ENCODE peak calls at places on chromosomes 11 and 22, in ten cellular contexts. L is psoas muscle; G is NT2/D1; V is colonic mucosa; T is CD8-positive, alpha-beta memory T cell; Q is mammary epithelial cell; U is IMR-90; K is SJSA1; I is tibial nerve; J is hepatocyte. B is an unnamed sample. For H3K4me1, the result is how much of the 10 kb centered on the place peaks cover.

GRCh38 chr11:96178014-96178745 is 164.8 kb downstream of the MAML2 start:
- DNase-seq in Q (no peak), G (no peak), J (no peak), U (no peak), V (no peak), K (no peak), T (no peak), I (no peak), L (no peak), B (no peak)

GRCh38 chr11:43933608-43934358 is 8.7 kb upstream of the C11orf96 start:
- DNase-seq in Q (no peak), V (no peak), I (no peak), J (no peak), L (peak), G (no peak), T (no peak), K (peak), U (peak), B (no peak)

GRCh38 chr22:35126993-35127392 is 61.0 kb downstream of the ISX start:
- DNase-seq in K (no peak), J (no peak), Q (no peak), T (no peak), I (no peak), L (no peak), V (no peak), U (no peak), G (no peak), B (peak)

GRCh38 chr11:111540114-111540920 is at the start of gene LAYN:
- DNase-seq in I (no peak), U (peak), Q (no peak), T (peak), G (no peak), J (peak), V (peak), L (peak), K (peak), B (no peak)

GRCh38 chr11:86116386-86116726 is 47.5 kb upstream of the PICALM start:
- DNase-seq in J (no peak), T (no peak), G (no peak), U (peak), Q (peak), V (no peak), K (peak), L (no peak), I (no peak), B (peak)

GRCh38 chr11:2094354-2095197 is 44.6 kb downstream of the IGF2 start:
- DNase-seq in I (no peak), Q (no peak), J (no peak), V (no peak), K (no peak), T (no peak), L (no peak), G (no peak), U (no peak), B (no peak)

GRCh38 chr11:46612326-46612725 is 4.7 kb downstream of the HARBI1 start:
- DNase-seq in U (no peak), Q (no peak), T (no peak), I (no peak), L (no peak), V (no peak), J (no peak), K (no peak), G (no peak), B (no peak)

GRCh38 chr22:38030311-38031133 is 26.7 kb upstream of the PICK1 start:
- DNase-seq in Q (no peak), L (no peak), K (no peak), J (peak), U (peak), G (no peak), V (peak), T (no peak), I (no peak), B (no peak)

GRCh38 chr22:44793106-44793505 is 40.7 kb downstream of the ARHGAP8 start:
- DNase-seq in G (no peak), Q (no peak), V (no peak), K (no peak), T (no peak), L (no peak), U (no peak), J (no peak), I (no peak), B (no peak)

GRCh38 chr11:66464916-66465315 is 1.8 kb upstream of the PELI3 start:
- DNase-seq in V (no peak), T (no peak), U (no peak), I (no peak), G (no peak), K (no peak), Q (no peak), L (no peak), J (no peak), B (no peak)
- H3K4me1 ChIP-seq in V (under half), T (under half), U (under half), I (under half), G (under half), K (under half), Q (under half), L (under half), J (under half), B (under half)

GRCh38 chr11:7251487-7251835 is 243 bp upstream of the SYT9 start:
- DNase-seq in I (no peak), G (no peak), V (no peak), K (peak), L (peak), U (no peak), T (no peak), Q (no peak), J (no peak), B (no peak)
- H3K4me3 ChIP-seq in I (peak), G (peak), V (peak), K (peak), L (peak), U (peak), T (no peak), Q (peak), J (peak), B (peak)

GRCh38 chr11:35349897-35350296 is 69.5 kb downstream of the SLC1A2 start:
- DNase-seq in V (no peak), G (no peak), U (no peak), I (no peak), J (no peak), Q (no peak), T (no peak), L (no peak), K (no peak), B (no peak)

GRCh38 chr11:35347173-35347878 is 72.0 kb downstream of the SLC1A2 start:
- DNase-seq in T (no peak), K (no peak), G (no peak), V (no peak), L (no peak), J (no peak), U (no peak), I (no peak), Q (no peak), B (no peak)

GRCh38 chr11:35346472-35347136 is 72.8 kb downstream of the SLC1A2 start:
- DNase-seq in J (no peak), L (no peak), V (no peak), K (no peak), I (no peak), T (no peak), G (no peak), Q (no peak), U (no peak), B (no peak)

GRCh38 chr11:35348898-35349687 is 70.3 kb downstream of the SLC1A2 start:
- DNase-seq in V (no peak), K (no peak), L (no peak), Q (no peak), G (no peak), J (no peak), I (no peak), T (no peak), U (no peak), B (no peak)

GRCh38 chr11:35347921-35348331 is 71.4 kb downstream of the SLC1A2 start:
- DNase-seq in U (peak), L (peak), V (no peak), K (peak), J (peak), T (no peak), G (no peak), Q (peak), I (peak), B (no peak)
- H3K4me1 ChIP-seq in U (under half), L (under half), V (under half), K (under half), J (under half), T (under half), G (under half), Q (under half), I (under half), B (under half)

DNA sequence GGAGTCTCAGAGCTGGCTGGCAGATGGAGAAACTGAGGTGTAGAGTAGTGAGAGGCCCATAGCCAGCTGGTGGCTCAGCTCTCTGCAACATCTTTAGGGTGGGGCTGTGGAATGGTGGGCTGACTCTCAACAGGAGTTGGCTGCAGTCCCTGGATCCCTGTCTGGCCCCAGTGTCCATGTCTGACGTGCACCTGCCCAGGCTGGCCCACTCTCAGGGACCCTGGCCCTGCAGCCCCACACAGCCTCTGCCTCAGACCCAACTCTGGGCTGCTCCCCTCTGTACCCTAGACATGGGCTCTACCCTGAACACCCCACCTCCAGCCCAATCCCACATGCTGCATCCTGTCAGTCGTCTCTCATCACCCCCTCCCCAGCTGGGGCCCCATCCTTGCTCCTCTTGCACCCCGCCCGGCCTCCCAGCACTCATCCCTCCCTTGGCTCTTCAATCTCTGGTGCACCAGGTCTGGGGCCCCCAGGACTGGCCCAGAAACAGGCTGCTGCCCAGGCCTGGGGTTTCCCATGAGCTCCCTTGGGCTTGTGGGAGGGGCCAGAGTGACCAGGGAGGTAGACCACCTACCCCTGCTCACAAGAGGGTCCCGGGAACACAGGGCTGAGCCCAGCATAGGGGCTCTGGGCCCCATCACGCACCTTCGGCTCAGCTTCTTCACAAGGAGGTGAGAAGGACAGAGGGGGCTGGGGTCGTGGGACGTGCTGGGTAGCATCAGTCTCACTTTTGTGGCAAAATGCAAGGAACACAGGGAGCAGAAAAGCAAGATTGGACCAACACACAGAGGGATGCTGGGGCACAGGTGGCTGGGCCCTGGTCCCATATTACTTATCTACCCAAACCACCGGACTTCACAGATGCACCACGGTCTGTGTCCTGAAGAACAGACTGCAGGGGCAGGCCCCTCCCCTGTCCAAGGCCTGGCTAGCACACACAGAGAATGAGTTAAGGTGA is 31.5 kb downstream of the ARVCF start:
- DNase-seq in U (no peak), L (peak), Q (no peak), T (no peak), V (no peak), I (no peak), G (no peak), K (no peak), J (no peak), B (no peak)
- H3K4me3 ChIP-seq in U (no peak), L (peak), Q (no peak), T (no peak), V (no peak), I (peak), G (no peak), K (no peak), J (no peak), B (no peak)

B was measured in MM.1S.